ENCODE peak calls at places on chromosomes 5 and 9, in seven cellular contexts. J is mesenchymal stem cell, K is mesendoderm, M is H1, O is H9, Q is IMR-90, V is neuronal stem cell. D is an unnamed sample.

GRCh38 chr9:121743441-121744001 is 92.1 kb downstream of the DAB2IP start:
- DNase-seq in J (peak; percentile 93), Q (peak; percentile 89), O (peak; percentile 80), V (peak; percentile 81), K (peak; percentile 87), M (peak; percentile 69), D (peak; percentile 82)

GRCh38 chr5:82397741-82398320 is 119.7 kb upstream of the RPS23 start:
- DNase-seq in K (no peak), M (no peak), O (no peak), J (no peak), V (no peak), Q (peak; percentile 62), D (no peak)

GRCh38 chr5:80998590-80998979 is 38.4 kb downstream of the RASGRF2 start:
- DNase-seq in V (no peak), M (no peak), K (no peak), Q (no peak), J (no peak), O (no peak), D (no peak)

GRCh38 chr9:108537756-108538155 is 318.0 kb downstream of the ACTL7B start:
- DNase-seq in Q (peak; percentile 16), M (no peak), J (no peak), O (no peak), V (no peak), K (no peak), D (no peak)

GRCh38 chr9:124118894-124119293 is 107.3 kb downstream of the LHX2 start:
- DNase-seq in M (no peak), O (no peak), J (no peak), K (no peak), V (no peak), Q (no peak), D (no peak)

GRCh38 chr5:118598311-118598710 is 390.0 kb downstream of the DTWD2 start:
- DNase-seq in M (no peak), Q (no peak), O (no peak), J (no peak), V (no peak), K (no peak), D (no peak)

GRCh38 chr9:75000835-75001234 is 27.3 kb downstream of the CARNMT1 start:
- DNase-seq in J (no peak), Q (no peak), O (no peak), V (no peak), K (no peak), M (no peak), D (no peak)

GRCh38 chr5:60495644-60496520 is 204.1 kb downstream of the DEPDC1B start:
- DNase-seq in Q (no peak), J (no peak), K (no peak), M (no peak), O (no peak), V (no peak), D (no peak)

GRCh38 chr9:130129425-130130061 is 42.7 kb upstream of the NCS1 start:
- DNase-seq in V (no peak), O (no peak), Q (peak; percentile 90), J (peak; percentile 43), K (no peak), M (no peak), D (peak; percentile 24)

GRCh38 chr9:69342769-69343168 is 17.8 kb downstream of the ENTREP1 start:
- DNase-seq in Q (no peak), K (peak; percentile 21), V (no peak), O (no peak), J (no peak), M (no peak), D (peak; percentile 23)

GRCh38 chr5:113508756-113509155 is 4.7 kb upstream of the YTHDC2 start:
- DNase-seq in V (no peak), K (no peak), M (no peak), O (no peak), Q (no peak), J (no peak), D (no peak)

GRCh38 chr5:72364961-72365360 is 44.8 kb downstream of the PTCD2 start:
- DNase-seq in O (no peak), V (no peak), K (peak; percentile 16), M (no peak), Q (no peak), J (no peak), D (no peak)

DNA sequence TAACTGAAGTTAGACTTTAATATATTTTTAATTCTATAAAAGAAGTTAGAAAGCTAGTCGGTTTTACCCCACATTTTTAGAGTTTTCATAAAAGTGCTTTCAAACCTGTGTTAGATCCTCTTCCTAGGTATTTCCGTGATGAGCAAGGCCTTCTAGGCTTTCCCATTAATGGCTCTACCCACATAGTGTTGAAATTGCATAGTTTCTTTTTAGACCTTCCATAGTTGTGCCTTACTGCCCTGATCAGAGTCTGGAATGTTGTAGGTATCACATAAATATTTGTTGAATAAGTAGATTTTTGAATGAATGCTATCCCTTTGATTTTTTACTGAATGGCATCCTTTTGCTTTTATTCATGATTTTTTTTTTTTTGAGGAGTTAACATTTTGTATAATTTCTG is 45.3 kb upstream of the GPR21 start:
- DNase-seq in J (no peak), Q (no peak), K (no peak), M (no peak), V (no peak), O (no peak), D (peak; percentile 46)
- H3K18ac ChIP-seq in J (no peak overlapping the region), Q (no peak overlapping the region), K (no peak overlapping the region), M (no peak overlapping the region), V (no peak overlapping the region), O (no peak overlapping the region), D (no peak overlapping the region)

GRCh38 chr5:57592236-57592635 is 109.6 kb upstream of the ACTBL2 start:
- DNase-seq in O (no peak), V (no peak), M (no peak), J (no peak), K (no peak), Q (peak; percentile 10), D (no peak)
- H3K18ac ChIP-seq in O (no peak overlapping the region), V (no peak overlapping the region), M (no peak overlapping the region), J (no peak overlapping the region), K (no peak overlapping the region), Q (no peak overlapping the region), D (no peak overlapping the region)

DNA sequence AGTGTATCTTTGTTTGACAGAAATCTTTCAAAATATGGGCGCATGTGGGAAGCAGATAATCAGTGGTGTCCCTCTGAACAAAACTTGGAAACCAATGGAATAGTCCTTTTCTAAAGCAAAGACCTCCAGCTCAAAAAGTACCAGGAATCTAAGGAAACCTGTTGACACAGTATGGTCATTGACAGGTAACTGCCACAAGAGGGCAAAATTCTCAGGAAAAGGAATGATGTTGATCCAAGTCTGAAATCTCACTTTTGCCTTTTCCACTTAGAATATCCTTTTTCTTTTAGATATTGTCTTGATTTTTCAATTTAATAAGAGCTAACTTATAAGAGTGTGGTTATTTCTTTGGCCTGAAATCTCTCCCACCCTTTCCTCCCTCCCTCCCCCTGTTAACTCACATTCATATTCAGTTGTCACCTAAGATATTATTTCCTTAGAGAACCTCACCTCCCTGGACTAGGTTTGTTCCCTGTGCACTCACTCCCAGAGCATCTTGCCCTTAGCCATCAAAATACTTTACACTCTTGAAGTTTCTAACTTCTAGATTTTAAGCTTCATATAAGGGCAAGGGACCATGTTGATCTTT is 59.0 kb upstream of the BARX1 start:
- DNase-seq in K (peak; percentile 51), M (no peak), Q (peak; percentile 49), J (peak; percentile 43), O (no peak), V (peak; percentile 18), D (peak; percentile 65)
- H3K18ac ChIP-seq in K (no peak overlapping the region), M (no peak overlapping the region), Q (no peak overlapping the region), J (no peak overlapping the region), O (no peak overlapping the region), V (no peak overlapping the region), D (no peak overlapping the region)

GRCh38 chr5:22850981-22851380 is 2.2 kb downstream of the CDH12 start:
- DNase-seq in K (no peak), O (no peak), V (no peak), J (peak; percentile 31), M (no peak), Q (no peak), D (no peak)

GRCh38 chr5:22852807-22853670 is at the start of gene CDH12:
- DNase-seq in Q (no peak), K (peak; percentile 73), J (peak; percentile 32), O (peak; percentile 67), M (peak; percentile 71), V (peak; percentile 50), D (no peak)

GRCh38 chr5:22855824-22856223 is 2.7 kb upstream of the CDH12 start:
- DNase-seq in M (no peak), K (no peak), V (no peak), O (no peak), Q (no peak), J (no peak), D (no peak)
- H3K18ac ChIP-seq in M (no peak overlapping the region), K (no peak overlapping the region), V (no peak overlapping the region), O (no peak overlapping the region), Q (no peak overlapping the region), J (no peak overlapping the region), D (no peak overlapping the region)

GRCh38 chr9:91725651-91726050 is 224.4 kb downstream of the ROR2 start:
- DNase-seq in K (no peak), M (no peak), Q (no peak), J (no peak), O (no peak), V (no peak), D (no peak)

GRCh38 chr9:91726406-91727100 is 223.5 kb downstream of the ROR2 start:
- DNase-seq in V (no peak), M (no peak), J (no peak), Q (no peak), K (no peak), O (no peak), D (peak; percentile 13)

GRCh38 chr9:91724068-91724440 is 226.0 kb downstream of the ROR2 start:
- DNase-seq in V (no peak), Q (no peak), M (no peak), J (no peak), O (no peak), K (no peak), D (no peak)

GRCh38 chr9:91723420-91724067 is 226.5 kb downstream of the ROR2 start:
- DNase-seq in M (no peak), O (no peak), K (no peak), Q (no peak), J (no peak), V (no peak), D (no peak)

DNA sequence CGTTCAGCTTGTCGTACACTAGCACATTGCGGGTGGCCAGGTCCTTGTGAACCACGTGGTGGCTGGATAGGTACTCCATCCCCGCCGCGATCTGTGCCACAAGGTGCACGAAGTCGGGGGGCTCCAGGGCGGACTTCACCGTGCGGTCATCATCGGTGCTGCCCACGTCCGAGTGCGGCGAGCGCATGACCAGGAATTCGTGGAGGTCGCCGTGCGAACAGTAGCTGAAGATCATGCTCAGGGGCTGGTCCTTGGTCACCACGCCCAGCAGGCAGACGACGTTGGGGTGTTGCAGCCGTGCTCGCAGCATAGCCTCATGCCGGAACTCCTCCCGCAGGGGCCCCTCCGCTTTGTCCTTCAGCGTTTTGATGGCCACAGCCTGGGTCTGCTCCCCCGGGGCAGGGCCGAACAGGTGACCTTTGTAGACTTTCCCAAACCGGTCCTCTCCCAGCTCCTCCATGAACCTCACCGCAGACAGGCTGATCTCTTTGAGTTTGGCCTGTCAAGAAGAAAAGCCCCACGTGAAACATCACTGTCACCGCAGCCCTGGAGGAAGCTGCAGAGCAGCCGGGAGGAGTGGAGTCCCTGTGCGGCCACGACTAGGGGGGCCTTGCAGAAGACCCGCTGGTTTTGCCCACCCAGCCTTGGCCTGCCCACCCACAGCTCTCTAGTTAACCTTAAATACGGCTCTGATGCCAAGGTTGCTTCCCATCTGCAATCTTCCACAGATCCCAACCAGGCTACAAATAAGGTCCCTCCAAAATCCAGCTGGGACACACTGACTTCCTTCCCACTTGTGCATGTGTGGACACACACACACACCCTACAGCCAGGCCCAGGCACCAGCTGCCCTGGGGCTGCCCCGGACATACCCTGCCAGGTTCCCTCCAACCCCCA is 225.2 kb downstream of the ROR2 start:
- DNase-seq in M (no peak), K (no peak), O (no peak), V (no peak), Q (no peak), J (no peak), D (no peak)
- H3K18ac ChIP-seq in M (no peak overlapping the region), K (no peak overlapping the region), O (no peak overlapping the region), V (no peak overlapping the region), Q (no peak overlapping the region), J (no peak overlapping the region), D (no peak overlapping the region)

D was measured in trophoblast cell.